ENCODE peak calls at places on chromosome 16, in ten cellular contexts. U, P, O, Z, Y, S, R, M, X and I are unnamed samples.

GRCh38 chr16:73434621-73435020 is 386.7 kb upstream of the ZFHX3 start:
- DNase-seq in U (no peak), P (no peak), O (no peak), Z (no peak), Y (no peak), S (no peak), R (no peak), M (no peak), X (no peak), I (no peak)

GRCh38 chr16:25868966-25869365 is 177.2 kb downstream of the HS3ST4 start:
- DNase-seq in U (no peak), P (no peak), O (no peak), Z (no peak), Y (no peak), S (no peak), R (no peak), M (no peak), X (no peak), I (no peak)

GRCh38 chr16:68179855-68180254 is 56.1 kb downstream of the ESRP2 start:
- DNase-seq in U (no peak), P (no peak), O (no peak), Z (no peak), Y (no peak), S (no peak), R (no peak), M (no peak), X (no peak), I (no peak)

GRCh38 chr16:57892041-57892440 is 78.9 kb downstream of the CNGB1 start:
- DNase-seq in U (no peak), P (no peak), O (no peak), Z (no peak), Y (peak), S (peak), R (no peak), M (no peak), X (peak), I (no peak)

GRCh38 chr16:12539185-12539929 is 264.3 kb downstream of the CPPED1 start:
- DNase-seq in U (peak), P (no peak), O (no peak), Z (no peak), Y (peak), S (no peak), R (no peak), M (no peak), X (no peak), I (no peak)

GRCh38 chr16:81136331-81137011 is 40.3 kb upstream of the GCSH start:
- DNase-seq in U (no peak), P (no peak), O (no peak), Z (no peak), Y (no peak), S (no peak), R (no peak), M (no peak), X (no peak), I (no peak)

GRCh38 chr16:9469512-9469911 is 378.1 kb downstream of the HAPSTR1 start:
- DNase-seq in U (no peak), P (no peak), O (no peak), Z (no peak), Y (no peak), S (peak), R (no peak), M (no peak), X (no peak), I (no peak)

GRCh38 chr16:83579027-83579426 is 228.8 kb upstream of the HSBP1 start:
- DNase-seq in U (no peak), P (no peak), O (no peak), Z (no peak), Y (no peak), S (no peak), R (no peak), M (no peak), X (no peak), I (no peak)

GRCh38 chr16:87735270-87736002 is 30.4 kb downstream of the KLHDC4 start:
- DNase-seq in U (no peak), P (no peak), O (no peak), Z (no peak), Y (no peak), S (no peak), R (no peak), M (no peak), X (no peak), I (no peak)

GRCh38 chr16:26396511-26397235 is 670.1 kb upstream of the C16orf82 start:
- DNase-seq in U (no peak), P (no peak), O (no peak), Z (no peak), Y (no peak), S (no peak), R (no peak), M (no peak), X (no peak), I (peak)

GRCh38 chr16:2468142-2468724 is 2.9 kb upstream of the NTN3 start:
- DNase-seq in U (peak), P (no peak), O (no peak), Z (no peak), Y (no peak), S (no peak), R (no peak), M (no peak), X (no peak), I (no peak)

GRCh38 chr16:2846511-2847310 is 11.3 kb downstream of the PRSS22 start:
- DNase-seq in U (no peak), P (no peak), O (no peak), Z (no peak), Y (peak), S (peak), R (no peak), M (no peak), X (peak), I (peak)

GRCh38 chr16:11679250-11679649 is 11.0 kb downstream of the SNN start:
- DNase-seq in U (no peak), P (no peak), O (no peak), Z (no peak), Y (no peak), S (no peak), R (no peak), M (no peak), X (no peak), I (no peak)

GRCh38 chr16:17544785-17545184 is 74.0 kb upstream of the XYLT1 start:
- DNase-seq in U (peak), P (no peak), O (no peak), Z (no peak), Y (no peak), S (no peak), R (peak), M (no peak), X (no peak), I (no peak)

GRCh38 chr16:23333034-23333579 is 31.0 kb downstream of the SCNN1B start:
- DNase-seq in U (no peak), P (no peak), O (no peak), Z (no peak), Y (no peak), S (no peak), R (no peak), M (no peak), X (no peak), I (no peak)

GRCh38 chr16:14291941-14292825 is 221.1 kb downstream of the MRTFB start:
- DNase-seq in U (no peak), P (peak), O (no peak), Z (no peak), Y (no peak), S (no peak), R (no peak), M (no peak), X (no peak), I (no peak)

GRCh38 chr16:67884-68789 is 4.3 kb downstream of the RHBDF1 start:
- DNase-seq in U (no peak), P (no peak), O (no peak), Z (no peak), Y (no peak), S (no peak), R (no peak), M (no peak), X (no peak), I (no peak)

GRCh38 chr16:30121741-30122620 is 1.0 kb downstream of the MAPK3 start:
- DNase-seq in U (no peak), P (peak), O (no peak), Z (no peak), Y (no peak), S (no peak), R (no peak), M (no peak), X (no peak), I (no peak)

GRCh38 chr16:10883004-10883403 is 6.0 kb downstream of the CIITA start:
- DNase-seq in U (no peak), P (peak), O (no peak), Z (no peak), Y (no peak), S (no peak), R (no peak), M (no peak), X (no peak), I (no peak)

GRCh38 chr16:72983241-72983640 is 64.7 kb downstream of the ZFHX3 start:
- DNase-seq in U (no peak), P (no peak), O (no peak), Z (no peak), Y (no peak), S (no peak), R (no peak), M (no peak), X (no peak), I (no peak)

GRCh38 chr16:56589141-56590039 is at the start of gene MT3:
- DNase-seq in U (peak), P (no peak), O (no peak), Z (no peak), Y (no peak), S (no peak), R (no peak), M (peak), X (no peak), I (no peak)

GRCh38 chr16:89365044-89365467 is 125.3 kb downstream of the ANKRD11 start:
- DNase-seq in U (no peak), P (no peak), O (no peak), Z (no peak), Y (no peak), S (peak), R (no peak), M (no peak), X (no peak), I (no peak)

GRCh38 chr16:31202402-31203385 is at the start of gene PYCARD:
- DNase-seq in U (no peak), P (peak), O (no peak), Z (no peak), Y (no peak), S (no peak), R (no peak), M (no peak), X (no peak), I (no peak)

GRCh38 chr16:57620316-57621231 is 7.9 kb upstream of the ADGRG1 start:
- DNase-seq in U (peak), P (peak), O (no peak), Z (no peak), Y (no peak), S (no peak), R (no peak), M (peak), X (no peak), I (no peak)

GRCh38 chr16:85573045-85573695 is 40.0 kb upstream of the GSE1 start:
- DNase-seq in U (no peak), P (no peak), O (no peak), Z (no peak), Y (no peak), S (no peak), R (no peak), M (no peak), X (no peak), I (no peak)

GRCh38 chr16:10577305-10578202 is 2.8 kb downstream of the EMP2 start:
- DNase-seq in U (no peak), P (no peak), O (no peak), Z (no peak), Y (no peak), S (no peak), R (no peak), M (peak), X (no peak), I (no peak)

GRCh38 chr16:30065943-30066881 is 652 bp downstream of the ALDOA start:
- DNase-seq in U (peak), P (no peak), O (no peak), Z (no peak), Y (no peak), S (peak), R (no peak), M (no peak), X (no peak), I (peak)

GRCh38 chr16:64287667-64288521 is 834.0 kb downstream of the CDH11 start:
- DNase-seq in U (no peak), P (no peak), O (no peak), Z (no peak), Y (no peak), S (no peak), R (no peak), M (no peak), X (no peak), I (no peak)